ENCODE peak calls at places on chromosome 5, in six cellular contexts. V, I, M, Y, R and J are unnamed samples.

GRCh38 chr5:163509288-163510040 is 4.0 kb downstream of the MAT2B start:
- DNase-seq in V (peak; percentile 39), I (peak; percentile 71), M (peak; percentile 85), Y (no peak), R (peak; percentile 55), J (no peak)

GRCh38 chr5:133797167-133797566 is 171.3 kb downstream of the C5orf15 start:
- DNase-seq in V (no peak), I (no peak), M (peak; percentile 11), Y (no peak), R (no peak), J (no peak)

GRCh38 chr5:177311723-177312648 is at the start of gene MXD3:
- DNase-seq in V (peak; percentile 98), I (peak; percentile 90), M (peak; percentile 93), Y (peak; percentile 98), R (peak; percentile 86), J (peak; percentile 89)

GRCh38 chr5:13359326-13359725 is 585.2 kb downstream of the DNAH5 start:
- DNase-seq in V (no peak), I (peak; percentile 45), M (peak; percentile 31), Y (no peak), R (no peak), J (peak; percentile 85)

GRCh38 chr5:172433513-172433912 is 20.8 kb downstream of the SH3PXD2B start:
- DNase-seq in V (no peak), I (no peak), M (no peak), Y (no peak), R (no peak), J (no peak)

GRCh38 chr5:6730407-6730806 is 17.2 kb downstream of the TENT4A start:
- DNase-seq in V (peak; percentile 48), I (no peak), M (no peak), Y (no peak), R (no peak), J (no peak)

GRCh38 chr5:40240111-40240510 is 439.6 kb upstream of the PTGER4 start:
- DNase-seq in V (no peak), I (peak; percentile 43), M (peak; percentile 51), Y (no peak), R (no peak), J (no peak)

GRCh38 chr5:136006767-136007251 is 22.0 kb upstream of the TGFBI start:
- DNase-seq in V (no peak), I (peak; percentile 97), M (peak; percentile 86), Y (no peak), R (no peak), J (peak; percentile 97)

GRCh38 chr5:124738751-124739559 is 7.5 kb downstream of the ZNF608 start:
- DNase-seq in V (no peak), I (no peak), M (no peak), Y (no peak), R (no peak), J (no peak)

GRCh38 chr5:65863747-65864146 is 62.6 kb upstream of the ERBIN start:
- DNase-seq in V (no peak), I (no peak), M (no peak), Y (no peak), R (no peak), J (no peak)